ENCODE peak calls at places on chromosome 3, in five cellular contexts. E is body of pancreas, Y is GM13976, U is psoas muscle, C is cardiac muscle cell. S is an unnamed sample.

GRCh38 chr3:59424268-59425010 is 374.6 kb upstream of the CFAP20DC start:
- DNase-seq in E (no peak), Y (peak), U (no peak), C (peak), S (no peak)

GRCh38 chr3:129278970-129279906 is 568 bp downstream of the HMCES start:
- DNase-seq in E (peak), Y (peak), U (peak), C (peak), S (peak)

GRCh38 chr3:157469571-157470294 is 33.1 kb downstream of the PTX3 start:
- DNase-seq in E (no peak), Y (no peak), U (no peak), C (peak), S (no peak)

GRCh38 chr3:49470714-49471420 is 800 bp downstream of the DAG1 start:
- DNase-seq in E (no peak), Y (no peak), U (no peak), C (no peak), S (no peak)

GRCh38 chr3:60276615-60277014 is 974.6 kb downstream of the FHIT start:
- DNase-seq in E (no peak), Y (no peak), U (no peak), C (no peak), S (no peak)

GRCh38 chr3:100928638-100929428 is 64.4 kb downstream of the ABI3BP start:
- DNase-seq in E (peak), Y (no peak), U (no peak), C (peak), S (no peak)

GRCh38 chr3:54125317-54125716 is 3.0 kb downstream of the CACNA2D3 start:
- DNase-seq in E (no peak), Y (no peak), U (no peak), C (no peak), S (no peak)

GRCh38 chr3:132246212-132246611 is 71.0 kb upstream of the ACP3 start:
- DNase-seq in E (no peak), Y (no peak), U (no peak), C (no peak), S (no peak)

GRCh38 chr3:137854498-137855285 is 90.6 kb downstream of the SOX14 start:
- DNase-seq in E (no peak), Y (no peak), U (no peak), C (no peak), S (no peak)

GRCh38 chr3:65787340-65787739 is 251.4 kb downstream of the MAGI1 start:
- DNase-seq in E (no peak), Y (no peak), U (no peak), C (no peak), S (no peak)

GRCh38 chr3:84967767-84968581 is 9.2 kb downstream of the CADM2 start:
- DNase-seq in E (no peak), Y (no peak), U (no peak), C (no peak), S (no peak)

GRCh38 chr3:185813691-185814215 is 11.1 kb downstream of the IGF2BP2 start:
- DNase-seq in E (no peak), Y (no peak), U (no peak), C (peak), S (no peak)

GRCh38 chr3:42179110-42179725 is 86.8 kb downstream of the CCK start:
- DNase-seq in E (peak), Y (no peak), U (peak), C (peak), S (no peak)

GRCh38 chr3:124491098-124491497 is 239.2 kb upstream of the UMPS start:
- DNase-seq in E (no peak), Y (no peak), U (no peak), C (no peak), S (no peak)

GRCh38 chr3:150635526-150635925 is 32.4 kb downstream of the SELENOT start:
- DNase-seq in E (no peak), Y (peak), U (no peak), C (peak), S (no peak)

GRCh38 chr3:134697830-134698699 is 47.2 kb upstream of the KY start:
- DNase-seq in E (no peak), Y (no peak), U (no peak), C (no peak), S (no peak)

GRCh38 chr3:79027593-79027992 is 740.2 kb downstream of the ROBO1 start:
- DNase-seq in E (no peak), Y (no peak), U (no peak), C (no peak), S (no peak)

GRCh38 chr3:105830836-105831235 is 38.0 kb downstream of the CBLB start:
- DNase-seq in E (no peak), Y (no peak), U (no peak), C (no peak), S (no peak)

GRCh38 chr3:67335813-67336212 is 318.6 kb downstream of the SUCLG2 start:
- DNase-seq in E (peak), Y (no peak), U (no peak), C (no peak), S (no peak)

GRCh38 chr3:31288641-31289100 is 244.1 kb upstream of the STT3B start:
- DNase-seq in E (peak), Y (no peak), U (no peak), C (peak), S (no peak)

GRCh38 chr3:136860541-136860940 is 1.5 kb upstream of the NCK1 start:
- DNase-seq in E (no peak), Y (no peak), U (no peak), C (peak), S (no peak)

GRCh38 chr3:184375747-184376495 is 2.1 kb downstream of the THPO start:
- DNase-seq in E (no peak), Y (no peak), U (no peak), C (no peak), S (no peak)

GRCh38 chr3:129794319-129795201 is 99.0 kb downstream of the TMCC1 start:
- DNase-seq in E (peak), Y (no peak), U (peak), C (peak), S (no peak)

DNA sequence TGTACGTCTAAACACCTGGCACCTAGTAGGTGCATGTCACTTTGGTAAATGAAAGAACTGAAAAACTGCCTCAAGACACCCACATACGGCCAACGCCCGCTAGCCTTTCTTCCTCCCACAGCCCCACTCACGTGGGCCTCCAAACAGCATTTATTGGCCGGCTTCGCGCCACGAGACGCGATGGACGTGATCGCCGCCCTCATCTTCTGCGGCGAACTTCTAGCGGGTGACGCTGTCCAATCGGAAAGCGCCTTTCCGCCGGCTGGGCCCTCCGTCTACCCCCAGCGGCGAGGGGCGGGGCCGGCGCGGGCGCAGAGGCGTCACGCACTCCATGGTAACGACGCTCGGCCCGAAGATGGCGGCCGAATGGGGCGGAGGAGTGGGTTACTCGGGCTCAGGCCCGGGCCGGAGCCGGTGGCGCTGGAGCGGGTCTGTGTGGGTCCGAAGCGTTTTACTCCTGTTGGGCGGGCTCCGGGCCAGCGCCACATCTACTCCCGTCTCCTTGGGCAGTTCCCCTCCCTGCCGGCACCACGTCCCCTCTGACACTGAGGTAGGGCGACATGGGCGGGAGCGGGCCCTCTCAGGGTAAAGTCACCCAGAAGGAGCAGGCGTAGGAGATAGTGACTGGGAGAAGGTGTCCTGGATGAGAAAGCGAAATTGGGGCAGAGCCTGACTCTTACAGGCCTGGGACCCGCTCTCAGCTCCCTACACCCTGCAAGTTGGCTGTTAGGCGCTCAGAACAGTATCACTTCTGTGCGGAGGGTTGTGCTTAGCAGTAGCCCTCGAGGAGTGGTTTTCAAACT is at the start of gene LMLN:
- DNase-seq in E (peak), Y (peak), U (peak), C (peak), S (peak)
- TF ChIP-seq CTCF in E (no peak), Y (no peak), U (no peak), C (no peak), S (no peak)

DNA sequence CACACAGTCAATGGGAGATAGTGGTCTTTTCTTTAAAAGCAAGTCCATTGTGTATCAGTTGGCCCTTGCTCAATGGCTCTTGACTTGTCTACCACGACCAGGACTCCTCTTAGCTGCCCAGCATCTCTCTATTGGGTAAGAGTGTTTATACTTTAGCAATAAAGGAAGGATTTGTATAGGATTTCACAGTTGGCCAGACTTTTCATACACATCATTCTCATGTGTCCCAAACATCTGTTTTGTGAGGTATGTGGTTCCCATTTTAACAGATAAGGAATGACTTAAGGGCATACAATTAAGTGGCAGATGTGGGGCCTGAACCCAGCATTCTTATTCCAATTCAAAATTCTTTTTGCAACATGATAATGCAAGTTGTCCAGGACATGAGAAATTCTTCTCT is 191.5 kb downstream of the CHST2 start:
- DNase-seq in E (no peak), Y (no peak), U (no peak), C (no peak), S (no peak)
- TF ChIP-seq CTCF in E (no peak), Y (no peak), U (no peak), C (no peak), S (no peak)

DNA sequence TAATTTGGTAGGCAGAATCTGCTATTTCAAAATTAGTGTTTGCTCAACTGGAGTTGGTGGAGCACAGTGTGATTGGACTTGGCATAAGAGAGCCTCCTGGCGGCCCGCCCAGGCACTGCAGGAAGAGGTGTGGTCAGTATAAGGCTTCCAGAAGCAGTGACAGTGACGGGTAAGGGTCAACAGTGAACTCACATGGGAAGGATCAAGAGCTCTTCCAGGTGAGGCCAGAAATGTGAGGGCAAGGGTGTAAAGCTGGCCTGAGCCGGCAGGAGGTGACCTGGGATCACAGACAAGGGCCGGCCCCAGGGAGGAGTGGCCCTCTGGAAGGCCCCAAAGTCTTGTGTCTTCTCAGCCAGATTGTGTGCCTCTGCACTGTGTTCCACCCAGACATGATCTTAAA is 93.2 kb upstream of the RNF7 start:
- DNase-seq in E (peak), Y (peak), U (peak), C (peak), S (peak)
- TF ChIP-seq CTCF in E (peak), Y (peak), U (peak), C (peak), S (no peak)

DNA sequence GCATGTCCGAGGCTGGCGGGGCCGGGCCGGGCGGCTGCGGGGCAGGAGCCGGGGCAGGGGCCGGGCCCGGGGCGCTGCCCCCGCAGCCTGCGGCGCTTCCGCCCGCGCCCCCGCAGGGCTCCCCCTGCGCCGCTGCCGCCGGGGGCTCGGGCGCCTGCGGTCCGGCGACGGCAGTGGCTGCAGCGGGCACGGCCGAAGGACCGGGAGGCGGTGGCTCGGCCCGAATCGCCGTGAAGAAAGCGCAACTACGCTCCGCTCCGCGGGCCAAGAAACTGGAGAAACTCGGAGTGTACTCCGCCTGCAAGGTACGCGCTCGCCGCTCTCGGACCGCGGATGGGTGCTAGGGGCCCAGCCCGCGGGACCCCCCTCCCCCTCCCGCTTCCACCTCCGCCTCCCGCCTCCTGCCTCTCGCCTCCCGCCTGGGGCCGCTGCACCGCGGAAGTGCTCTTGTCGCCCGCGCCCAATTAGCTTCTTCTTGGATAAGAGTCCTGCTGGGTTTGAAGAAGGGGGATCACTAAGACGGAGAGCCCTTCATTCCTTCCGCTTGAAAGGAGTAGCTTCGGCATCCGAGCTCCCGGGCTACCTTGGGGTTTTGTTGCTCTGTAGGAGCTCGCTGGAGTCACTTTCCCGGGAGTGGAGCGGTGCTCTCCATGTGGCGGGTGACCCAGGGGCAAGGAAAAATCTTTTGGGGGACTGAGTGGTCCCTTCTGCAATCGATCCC is 390 bp downstream of the KAT2B start:
- DNase-seq in E (peak), Y (peak), U (peak), C (peak), S (peak)
- TF ChIP-seq CTCF in E (peak), Y (peak), U (no peak), C (peak), S (no peak)

DNA sequence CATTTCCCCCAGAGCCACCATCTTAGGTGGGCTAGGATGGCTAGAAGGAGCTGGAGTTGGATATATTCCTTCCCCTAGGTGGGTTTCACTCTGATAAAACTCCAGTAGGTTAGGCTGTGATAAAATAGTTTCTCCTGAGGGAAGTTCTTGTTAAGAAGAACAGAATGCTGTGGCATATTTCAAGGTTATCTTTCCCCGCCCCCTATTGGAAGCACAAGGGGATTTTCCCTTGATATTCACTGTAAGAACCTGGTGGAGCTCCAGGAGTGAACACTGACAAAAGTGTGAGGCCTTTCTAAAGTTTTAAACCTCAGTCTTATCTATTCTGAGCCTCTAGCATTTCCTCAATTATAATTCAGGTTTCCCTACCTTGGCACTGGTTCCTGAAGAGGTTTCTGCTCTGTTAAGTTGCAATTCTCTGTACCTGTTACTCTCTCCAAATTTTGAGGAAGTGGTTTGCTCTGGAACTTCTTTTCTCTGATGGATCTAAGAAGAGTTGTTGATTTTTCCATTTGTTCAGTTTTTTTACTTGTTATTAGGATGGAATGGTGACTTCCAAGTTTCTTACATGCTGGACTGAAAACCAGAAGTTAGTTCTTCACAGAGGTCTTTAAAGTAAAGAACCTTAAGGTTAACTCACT is 113.5 kb downstream of the GMPS start:
- DNase-seq in E (peak), Y (no peak), U (no peak), C (peak), S (no peak)
- TF ChIP-seq CTCF in E (peak), Y (no peak), U (no peak), C (no peak), S (no peak)

GRCh38 chr3:83941990-83942710 is 1016.6 kb upstream of the CADM2 start:
- DNase-seq in E (no peak), Y (no peak), U (peak), C (no peak), S (no peak)

GRCh38 chr3:83946045-83946444 is 1012.7 kb upstream of the CADM2 start:
- DNase-seq in E (no peak), Y (no peak), U (no peak), C (no peak), S (no peak)

DNA sequence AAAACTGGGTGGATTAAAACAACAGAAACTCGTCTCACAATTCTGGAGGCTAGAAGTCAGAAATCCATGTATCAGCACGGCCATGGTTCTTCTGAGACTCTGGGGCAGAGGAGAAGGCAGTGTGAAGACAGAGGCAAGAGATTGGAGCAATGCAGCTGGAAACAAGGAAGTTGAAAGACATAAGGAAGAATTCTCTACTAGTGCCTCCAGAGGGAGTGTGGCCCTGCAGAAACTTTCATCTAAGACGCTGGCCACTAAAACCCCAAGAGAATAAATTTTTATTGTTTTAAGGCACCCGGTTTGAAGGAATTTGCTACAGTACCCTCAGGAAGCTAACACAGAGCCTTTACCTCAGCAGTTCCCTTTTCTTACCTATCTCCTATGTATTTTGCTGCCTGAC is 1012.2 kb upstream of the CADM2 start:
- DNase-seq in E (no peak), Y (no peak), U (no peak), C (no peak), S (no peak)
- TF ChIP-seq CTCF in E (no peak), Y (no peak), U (no peak), C (no peak), S (no peak)

GRCh38 chr3:163039636-163040035 is 1543.0 kb downstream of the OTOL1 start:
- DNase-seq in E (no peak), Y (no peak), U (no peak), C (no peak), S (no peak)

GRCh38 chr3:163045945-163046344 is 1549.3 kb downstream of the OTOL1 start:
- DNase-seq in E (no peak), Y (no peak), U (no peak), C (no peak), S (no peak)

GRCh38 chr3:163043074-163043473 is 1546.5 kb downstream of the OTOL1 start:
- DNase-seq in E (no peak), Y (no peak), U (no peak), C (peak), S (no peak)
- TF ChIP-seq CTCF in E (no peak), Y (no peak), U (no peak), C (peak), S (no peak)